ENCODE peak calls at places on chromosomes 4 and X, in four cellular contexts. Z is GM12878, U is K562, A is HepG2. W is an unnamed sample.

GRCh38 chr4:3218824-3219760 is 29.9 kb upstream of the MSANTD1 start:
- DNase-seq in A (no peak), U (no peak), Z (no peak), W (no peak)

GRCh38 chrX:15233416-15234015 is 36.4 kb downstream of the ASB9 start:
- DNase-seq in A (no peak), U (no peak), Z (no peak), W (no peak)

GRCh38 chr4:111506706-111507105 is 638.5 kb upstream of the FAM241A start:
- DNase-seq in Z (no peak), A (no peak), U (no peak), W (no peak)

GRCh38 chr4:143514432-143514831 is 930 bp downstream of the SMARCA5 start:
- DNase-seq in A (peak), Z (no peak), U (peak), W (peak)

GRCh38 chr4:168880811-168881595 is 129.1 kb downstream of the CBR4 start:
- DNase-seq in U (no peak), A (peak), Z (peak), W (no peak)

GRCh38 chr4:102318526-102318925 is 26.8 kb downstream of the SLC39A8 start:
- DNase-seq in Z (no peak), U (no peak), A (no peak), W (no peak)

GRCh38 chr4:2849267-2850140 is 5.9 kb downstream of the ADD1 start:
- DNase-seq in A (no peak), U (no peak), Z (no peak), W (no peak)

GRCh38 chrX:83658731-83659130 is 150.6 kb downstream of the POU3F4 start:
- DNase-seq in A (peak), Z (no peak), U (no peak), W (peak)

GRCh38 chr4:102338405-102338804 is 6.9 kb downstream of the SLC39A8 start:
- DNase-seq in A (no peak), U (no peak), Z (no peak), W (no peak)

GRCh38 chrX:79107891-79108718 is 36.4 kb upstream of the GPR174 start:
- DNase-seq in U (no peak), Z (peak), A (no peak), W (no peak)

DNA sequence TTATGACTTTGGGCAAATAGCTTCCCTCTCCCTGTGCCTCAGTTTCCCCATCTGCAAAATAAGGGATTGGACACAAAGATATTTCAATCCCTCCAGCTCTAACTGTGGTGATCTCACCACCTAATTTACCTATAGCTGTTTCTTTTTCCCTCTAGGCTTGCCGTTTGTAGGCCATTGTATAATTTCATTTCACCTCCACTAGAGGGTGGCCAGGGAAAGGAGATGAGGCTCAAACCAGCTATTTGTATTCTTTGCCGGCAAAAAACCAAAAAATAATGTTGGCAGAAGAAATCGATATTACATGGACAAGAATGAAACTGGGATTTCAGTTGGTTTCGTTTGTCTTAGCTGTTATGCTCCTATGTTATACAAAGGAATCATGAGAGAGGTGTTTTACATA is 36.1 kb upstream of the DOCK11 start:
- DNase-seq in Z (peak), A (peak), U (peak), W (peak)
- TF ChIP-seq JUNB in Z (no peak), A (no peak), U (no peak), W (no peak)

GRCh38 chrX:38170556-38170955 is 50.1 kb downstream of the SRPX start:
- DNase-seq in A (no peak), U (no peak), Z (no peak), W (no peak)

GRCh38 chrX:38172596-38172995 is 48.1 kb downstream of the SRPX start:
- DNase-seq in U (no peak), A (no peak), Z (no peak), W (no peak)

DNA sequence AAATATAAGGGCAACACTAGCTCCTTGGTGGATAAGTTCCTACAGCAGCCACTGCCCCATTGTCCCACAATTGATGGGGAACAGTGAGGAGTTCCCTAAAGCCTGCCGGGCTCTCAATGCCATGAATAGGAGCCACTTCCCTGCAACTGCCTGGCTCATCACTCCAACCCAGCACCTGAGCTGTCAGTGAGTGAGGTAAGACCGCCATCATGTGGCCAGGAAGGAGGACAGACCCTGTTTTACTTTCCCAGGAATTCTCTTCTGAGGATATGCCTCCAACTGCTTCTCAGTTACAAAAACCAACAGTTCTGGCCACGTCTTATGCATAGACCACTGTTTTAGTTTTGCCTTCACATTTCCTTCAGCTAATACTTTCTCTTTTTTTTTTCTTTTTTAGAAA is 45.5 kb downstream of the SRPX start:
- DNase-seq in Z (peak), A (peak), U (peak), W (peak)
- TF ChIP-seq CHD2 in Z (no peak), A (no peak), U (no peak), W (no peak)

DNA sequence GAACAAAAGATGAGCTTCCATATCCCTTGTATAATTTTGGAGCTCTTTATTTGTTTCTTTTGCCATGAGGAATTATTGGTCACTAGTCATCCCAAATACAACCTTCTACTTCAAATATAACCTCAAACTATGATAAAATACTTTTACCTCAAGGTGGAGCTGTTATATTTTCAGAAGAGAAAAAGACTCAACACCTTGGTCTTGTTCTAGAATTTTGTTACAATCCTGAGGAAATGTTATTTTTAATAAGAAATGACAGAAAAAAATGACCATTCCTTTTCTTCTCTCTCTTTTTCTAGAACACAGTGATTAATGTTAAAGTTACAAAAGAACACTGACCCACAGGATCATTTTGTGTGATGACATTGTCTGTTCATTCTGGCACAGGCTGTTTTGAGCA is 159.5 kb upstream of the CTSO start:
- DNase-seq in U (no peak), A (no peak), Z (no peak), W (no peak)
- TF ChIP-seq JUNB in U (no peak), A (no peak), Z (no peak), W (no peak)

GRCh38 chr4:42654606-42655005 is 2.3 kb downstream of the ATP8A1 start:
- DNase-seq in U (no peak), Z (no peak), A (peak), W (no peak)
- TF ChIP-seq CHD2 in U (no peak), Z (peak), A (no peak), W (no peak)

GRCh38 chrX:82092307-82092706 is 890.4 kb downstream of the SH3BGRL start:
- DNase-seq in U (no peak), Z (no peak), A (no peak), W (no peak)

GRCh38 chrX:82087699-82088098 is 885.8 kb downstream of the SH3BGRL start:
- DNase-seq in U (no peak), A (no peak), Z (no peak), W (no peak)
- TF ChIP-seq JUNB in U (no peak), A (no peak), Z (no peak), W (no peak)

GRCh38 chrX:5236749-5237148 is 991.9 kb downstream of the NLGN4X start:
- DNase-seq in Z (no peak), A (no peak), U (no peak), W (no peak)
- TF ChIP-seq CHD2 in Z (no peak), A (no peak), U (no peak), W (no peak)

DNA sequence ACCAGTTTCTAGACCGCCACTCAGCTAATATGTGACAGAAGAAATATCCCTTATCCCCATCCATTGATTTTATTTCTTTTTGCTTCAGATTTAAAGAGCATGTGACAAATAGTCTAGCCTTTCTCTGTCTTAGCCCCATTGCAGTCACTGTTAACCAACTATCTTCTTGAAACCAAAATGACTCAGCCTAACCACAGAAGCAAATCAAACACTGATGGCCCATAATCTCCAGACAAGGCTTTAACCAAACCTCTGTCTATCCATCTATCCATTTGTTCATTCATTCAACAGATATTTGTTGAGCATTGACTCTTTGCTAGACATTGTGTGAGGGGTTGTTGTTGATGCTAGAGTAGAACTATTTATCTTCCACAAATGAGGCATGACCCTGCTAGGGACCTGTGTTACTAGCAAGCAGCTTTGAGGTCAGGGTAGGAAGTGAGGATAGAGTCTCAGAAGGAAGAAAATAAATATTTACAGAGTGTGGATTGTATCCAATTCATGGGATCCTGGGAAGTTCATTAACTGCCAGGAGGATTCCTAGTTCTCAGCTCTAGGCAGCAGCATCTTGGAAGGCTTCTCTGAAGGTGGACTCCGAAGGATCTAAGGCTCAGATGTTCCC is 22.5 kb downstream of the HNRNPH2 start:
- DNase-seq in A (no peak), U (no peak), Z (no peak), W (no peak)
- TF ChIP-seq JUNB in A (no peak), U (no peak), Z (no peak), W (no peak)

GRCh38 chr4:75087416-75087815 is 154.5 kb downstream of the PARM1 start:
- DNase-seq in A (no peak), U (no peak), Z (no peak), W (no peak)
- TF ChIP-seq CHD2 in A (no peak), U (no peak), Z (no peak), W (no peak)